ENCODE peak calls at places on chromosomes 4 and X, in six cellular contexts. E is fibroblast of the aortic adventitia, Z is epithelial cell of esophagus, W is foreskin fibroblast, Y is IMR-90, O is NB4. X is an unnamed sample.

GRCh38 chr4:140144050-140144449 is 9.9 kb downstream of the MAML3 start:
- DNase-seq in Y (no peak), W (no peak), Z (no peak), O (no peak), E (no peak), X (no peak)

GRCh38 chrX:153662266-153662665 is 11.3 kb downstream of the PNCK start:
- DNase-seq in E (peak), W (no peak), O (peak), Z (peak), Y (peak), X (peak)

GRCh38 chr4:105624530-105624929 is 72.1 kb downstream of the ARHGEF38 start:
- DNase-seq in Y (peak), O (no peak), Z (peak), E (peak), W (peak), X (peak)

GRCh38 chrX:118974088-118974907 is at the start of gene LONRF3:
- DNase-seq in W (peak), E (peak), Z (peak), O (peak), Y (peak), X (peak)

GRCh38 chr4:16967722-16968121 is 69.3 kb upstream of the LDB2 start:
- DNase-seq in Y (peak), E (peak), Z (no peak), O (no peak), W (peak), X (no peak)

GRCh38 chrX:44785652-44786051 is 58.2 kb upstream of the DUSP21 start:
- DNase-seq in Z (peak), E (peak), W (peak), O (no peak), Y (peak), X (peak)

GRCh38 chr4:169619518-169619957 is 840 bp upstream of the CLCN3 start:
- DNase-seq in Y (peak), W (peak), Z (peak), E (peak), O (peak), X (peak)

GRCh38 chrX:153578200-153578835 is 20.6 kb downstream of the CCNQ start:
- DNase-seq in Z (no peak), Y (no peak), O (no peak), E (no peak), W (no peak), X (no peak)

GRCh38 chrX:3504916-3505315 is 158.5 kb upstream of the MXRA5 start:
- DNase-seq in E (no peak), O (no peak), Y (no peak), W (no peak), Z (no peak), X (no peak)

GRCh38 chr4:127015616-127016015 is 617.1 kb upstream of the INTU start:
- DNase-seq in E (no peak), Z (no peak), Y (no peak), O (peak), W (no peak), X (no peak)

GRCh38 chr4:59612235-59612634 is 1587.9 kb upstream of the ADGRL3 start:
- DNase-seq in E (peak), Y (peak), Z (peak), O (peak), W (peak), X (peak)

GRCh38 chr4:186752310-186752709 is 28.7 kb upstream of the FAT1 start:
- DNase-seq in W (no peak), Y (no peak), Z (no peak), O (no peak), E (no peak), X (no peak)

GRCh38 chr4:163590609-163591264 is 96.2 kb downstream of the TMA16 start:
- DNase-seq in Y (no peak), Z (peak), O (no peak), W (no peak), E (no peak), X (no peak)

GRCh38 chrX:24768556-24768955 is 74.8 kb downstream of the POLA1 start:
- DNase-seq in O (no peak), W (no peak), E (no peak), Z (no peak), Y (no peak), X (no peak)

GRCh38 chr4:141587897-141588296 is 48.5 kb upstream of the IL15 start:
- DNase-seq in Y (peak), E (no peak), W (peak), Z (peak), O (no peak), X (peak)

GRCh38 chr4:105894570-105895323 is 524 bp upstream of the NPNT start:
- DNase-seq in O (no peak), Z (peak), Y (no peak), W (no peak), E (peak), X (no peak)

GRCh38 chr4:39319678-39320077 is 46.5 kb downstream of the RFC1 start:
- DNase-seq in W (peak), Z (peak), O (peak), Y (peak), E (peak), X (peak)

GRCh38 chr4:8215001-8215427 is 15.9 kb downstream of the SH3TC1 start:
- DNase-seq in O (no peak), Z (no peak), E (peak), W (peak), Y (peak), X (peak)

GRCh38 chr4:81565137-81565870 is 93.6 kb upstream of the RASGEF1B start:
- DNase-seq in O (no peak), Z (peak), E (peak), Y (no peak), W (peak), X (peak)

GRCh38 chr4:20086067-20086466 is 165.6 kb upstream of the SLIT2 start:
- DNase-seq in Z (no peak), Y (no peak), W (no peak), E (peak), O (no peak), X (no peak)

GRCh38 chrX:22999696-23000223 is at the start of gene DDX53:
- DNase-seq in Y (no peak), E (no peak), O (no peak), W (no peak), Z (no peak), X (no peak)

GRCh38 chr4:154807042-154807630 is 26.1 kb downstream of the RBM46 start:
- DNase-seq in O (peak), Z (peak), W (peak), Y (peak), E (peak), X (peak)

GRCh38 chr4:155960522-155960921 is 6.9 kb upstream of the CTSO start:
- DNase-seq in Z (peak), O (no peak), E (peak), Y (peak), W (no peak), X (peak)

GRCh38 chr4:27084685-27085356 is 224.2 kb downstream of the STIM2 start:
- DNase-seq in Y (peak), E (peak), O (peak), Z (peak), W (peak), X (peak)

GRCh38 chr4:31422006-31422405 is 701.8 kb downstream of the PCDH7 start:
- DNase-seq in O (no peak), E (no peak), Z (no peak), Y (no peak), W (no peak), X (no peak)

GRCh38 chrX:52261125-52261462 is 76.4 kb downstream of the MAGED4 start:
- DNase-seq in W (no peak), O (no peak), Y (no peak), Z (no peak), E (no peak), X (no peak)

GRCh38 chr4:41594439-41594838 is 56.5 kb downstream of the LIMCH1 start:
- DNase-seq in W (no peak), Y (no peak), Z (no peak), E (peak), O (no peak), X (no peak)

GRCh38 chr4:140993350-140993749 is 139.9 kb downstream of the RNF150 start:
- DNase-seq in E (no peak), Y (no peak), W (no peak), O (no peak), Z (no peak), X (no peak)

GRCh38 chr4:152780267-152780811 is 585 bp downstream of the ARFIP1 start:
- DNase-seq in Y (peak), E (peak), W (no peak), Z (peak), O (no peak), X (peak)

GRCh38 chr4:15575951-15576350 is 79.2 kb downstream of the FBXL5 start:
- DNase-seq in Z (no peak), E (no peak), Y (no peak), O (no peak), W (no peak), X (no peak)

GRCh38 chrX:152896450-152896849 is 1.4 kb upstream of the ZNF185 start:
- DNase-seq in O (peak), W (peak), Z (peak), Y (no peak), E (peak), X (peak)

DNA sequence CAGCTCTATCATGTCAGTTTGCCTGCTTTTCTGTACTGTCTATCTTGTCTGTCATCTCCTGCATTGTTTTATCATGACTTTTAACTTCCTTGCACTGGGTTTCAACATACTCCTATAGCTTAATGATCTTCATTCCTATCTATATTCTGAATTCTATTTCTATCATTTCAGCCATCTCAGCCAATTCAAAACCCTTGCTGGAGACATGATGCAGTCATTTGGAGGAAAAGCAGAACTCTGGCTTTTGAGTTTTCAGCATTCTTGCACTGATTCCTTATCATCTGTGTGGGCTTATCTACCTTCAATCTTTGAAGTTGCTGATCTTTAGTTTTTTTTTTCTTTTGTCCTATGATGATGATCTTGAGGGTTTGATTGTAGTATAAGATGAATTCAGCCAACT is 493.8 kb upstream of the GALNT7 start:
- DNase-seq in Z (no peak), W (no peak), O (no peak), Y (no peak), E (no peak), X (no peak)
- TF ChIP-seq CTCF in Z (no peak), W (no peak), O (no peak), Y (no peak), E (no peak), X (no peak)

DNA sequence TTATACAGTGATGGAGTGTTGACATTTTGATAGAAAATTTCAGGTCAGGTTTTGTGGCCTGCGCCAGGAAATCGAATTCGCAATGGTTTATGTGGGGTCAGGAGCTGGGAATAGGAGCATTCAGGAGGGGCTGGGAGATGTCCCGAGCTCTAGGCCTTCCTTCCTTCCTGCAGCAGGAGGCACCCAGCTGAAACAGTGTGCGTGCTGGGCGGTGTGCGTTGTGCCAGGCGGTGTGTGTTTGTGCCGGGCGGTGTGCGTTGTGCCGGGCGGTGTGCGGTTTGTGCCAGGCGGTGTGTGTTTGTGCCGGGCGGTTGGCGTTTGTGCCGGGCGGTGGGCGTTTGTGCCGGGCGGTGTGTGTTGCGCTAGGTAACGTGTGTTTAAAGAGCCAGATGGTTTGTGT is 1.7 kb downstream of the UVSSA start:
- DNase-seq in Y (no peak), E (no peak), Z (no peak), O (no peak), W (no peak), X (no peak)
- H3K4me3 ChIP-seq in Y (no peak), E (no peak), Z (no peak), O (no peak), W (no peak), X (no peak)

GRCh38 chr4:76948441-76949292 is 885 bp upstream of the SEPTIN11 start:
- DNase-seq in Y (peak), E (peak), W (peak), Z (peak), O (peak), X (peak)
- TF ChIP-seq CTCF in Y (peak), E (no peak), W (no peak), Z (no peak), O (no peak), X (peak)

DNA sequence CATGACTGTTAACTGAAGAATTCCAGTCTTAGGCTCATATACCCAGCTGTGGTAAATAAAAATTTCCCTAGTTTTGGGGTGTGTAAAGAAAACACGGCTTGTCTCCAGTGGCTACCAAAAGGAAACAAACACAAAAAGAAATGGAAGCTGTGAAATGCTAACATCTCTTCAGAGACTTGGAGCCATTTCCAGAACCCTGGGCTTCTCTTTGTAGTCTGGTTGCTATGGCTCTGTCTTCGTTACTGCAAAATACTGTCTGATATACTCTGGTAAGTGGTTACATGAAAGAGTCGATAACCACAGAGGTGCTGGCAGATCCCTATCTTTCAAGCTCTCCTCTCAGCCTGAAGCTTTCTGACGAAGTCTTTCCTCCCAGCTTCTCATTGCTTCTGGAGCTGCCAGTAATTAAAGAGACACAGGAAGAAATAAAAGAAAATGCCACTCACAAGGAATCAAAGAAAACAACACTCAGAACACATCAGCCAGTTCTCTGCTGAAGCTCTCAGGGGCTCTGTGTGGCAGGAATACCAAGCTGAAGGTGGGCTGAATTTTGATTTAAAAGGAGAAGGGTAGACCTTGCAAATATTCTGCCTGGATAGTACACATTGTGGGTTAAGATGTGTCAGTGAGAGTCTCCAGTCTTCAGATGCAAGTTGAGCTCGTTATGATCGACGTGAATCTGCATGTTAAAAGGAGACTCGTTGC is 107.5 kb upstream of the FAM9C start:
- DNase-seq in E (peak), O (no peak), Y (peak), W (no peak), Z (no peak), X (no peak)
- H3K4me3 ChIP-seq in E (no peak), O (no peak), Y (no peak), W (no peak), Z (no peak), X (no peak)

DNA sequence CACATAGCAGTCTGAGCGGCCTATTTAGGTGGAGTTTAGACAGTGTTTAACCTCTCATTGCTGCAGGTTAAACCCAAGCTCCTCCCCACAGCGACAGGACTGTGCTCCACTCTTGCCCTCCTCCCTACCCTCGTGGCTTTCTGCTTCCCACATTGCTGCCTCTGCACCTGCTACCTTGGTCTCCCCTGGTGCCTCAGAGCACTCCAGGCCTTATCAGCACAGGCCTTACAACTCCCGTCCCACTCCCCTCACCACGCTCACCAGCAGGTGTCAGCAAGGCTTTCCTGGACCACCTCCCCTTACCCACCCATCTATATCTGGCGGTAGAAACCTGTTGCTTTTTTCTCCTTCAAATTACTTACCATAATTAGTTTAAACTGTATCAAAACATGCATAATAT is 18.6 kb downstream of the HELT start:
- DNase-seq in E (no peak), Y (no peak), W (no peak), O (no peak), Z (no peak), X (no peak)
- TF ChIP-seq CTCF in E (no peak), Y (no peak), W (no peak), O (no peak), Z (no peak), X (no peak)

GRCh38 chr4:122773021-122773420 is 40.5 kb downstream of the BBS12 start:
- DNase-seq in Y (no peak), Z (no peak), W (no peak), O (no peak), E (no peak), X (no peak)

GRCh38 chr4:122777846-122778501 is 45.5 kb downstream of the BBS12 start:
- DNase-seq in E (peak), O (no peak), Z (peak), Y (peak), W (peak), X (peak)

GRCh38 chr4:122775039-122775438 is 42.5 kb downstream of the BBS12 start:
- DNase-seq in O (no peak), Z (no peak), W (no peak), E (no peak), Y (no peak), X (no peak)

GRCh38 chr4:122775987-122776836 is 43.7 kb downstream of the BBS12 start:
- DNase-seq in O (no peak), Z (peak), Y (no peak), W (no peak), E (no peak), X (no peak)

DNA sequence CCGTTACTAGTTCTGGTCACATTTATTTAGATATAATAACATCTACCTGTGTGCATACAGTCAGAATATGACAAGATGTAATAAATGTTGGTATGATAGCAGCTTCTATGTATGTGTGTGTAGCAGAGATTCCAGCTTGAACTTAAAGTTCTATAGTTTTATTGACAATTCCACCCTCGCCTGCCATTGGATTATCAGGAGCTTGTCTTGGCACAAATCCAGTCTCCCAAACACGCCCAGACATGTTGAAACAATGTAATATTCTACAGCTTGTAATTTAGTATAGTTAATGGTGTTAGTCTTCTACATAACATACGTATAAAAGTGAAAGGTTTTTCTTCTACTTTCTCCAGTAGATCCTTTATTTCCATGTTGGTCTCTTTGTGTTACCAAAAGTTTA is 44.4 kb downstream of the BBS12 start:
- DNase-seq in O (no peak), E (peak), Y (no peak), Z (peak), W (no peak), X (peak)
- H3K4me3 ChIP-seq in O (no peak), E (no peak), Y (no peak), Z (no peak), W (no peak), X (no peak)

GRCh38 chr4:77418333-77418732 is 187.3 kb upstream of the CXCL13 start:
- DNase-seq in W (no peak), Y (no peak), O (peak), Z (peak), E (no peak), X (peak)
- TF ChIP-seq CTCF in W (no peak), Y (no peak), O (peak), Z (peak), E (peak), X (peak)

GRCh38 chrX:21375795-21376069 is 1.5 kb downstream of the CNKSR2 start:
- DNase-seq in Y (no peak), E (no peak), W (no peak), O (no peak), Z (no peak), X (no peak)
- H3K4me3 ChIP-seq in Y (no peak), E (no peak), W (no peak), O (no peak), Z (no peak), X (no peak)

DNA sequence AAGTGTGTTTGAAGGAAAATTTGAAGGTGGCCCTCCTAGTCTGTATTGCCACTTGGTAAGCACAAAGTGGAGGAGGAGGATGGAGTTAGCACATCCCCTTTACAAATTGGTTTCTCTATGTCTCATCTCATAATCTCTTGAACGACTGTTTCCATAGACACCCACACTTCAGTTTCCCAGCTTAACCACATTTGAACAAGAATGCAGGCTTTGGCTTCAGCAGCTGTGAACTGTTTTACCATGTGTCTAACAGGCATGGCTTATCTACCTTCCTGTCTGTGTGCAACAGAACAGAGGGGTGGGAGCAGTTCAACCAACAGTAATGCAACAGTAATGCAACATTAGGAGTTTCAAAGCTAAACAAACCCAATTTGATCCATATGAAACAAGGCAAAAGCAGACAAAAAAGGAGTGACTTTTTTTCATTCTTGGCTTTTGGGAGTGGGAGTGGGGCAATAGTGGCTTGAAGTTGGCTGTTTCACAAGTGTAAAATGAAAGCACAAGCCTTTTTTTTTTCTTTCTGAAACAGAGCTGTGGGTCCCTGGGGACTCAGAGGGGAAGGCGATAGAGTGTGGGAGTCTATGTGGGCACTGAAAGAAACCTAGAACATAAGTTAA is 108.0 kb downstream of the ITM2A start:
- DNase-seq in E (no peak), Z (no peak), Y (no peak), W (no peak), O (peak), X (peak)
- TF ChIP-seq CTCF in E (no peak), Z (no peak), Y (no peak), W (no peak), O (no peak), X (no peak)

X was measured in fibroblast of pulmonary artery.